ENCODE peak calls at places on chromosomes 13 and 19, in six cellular contexts. One of them, this sample, is unnamed.

GRCh38 chr13:109790951-109791605 is 4.7 kb upstream of the IRS2 start:
- DNase-seq in fibroblast of the aortic adventitia: no peak
- DNase-seq in NCI-H2171 treated with DMSO at 0.1 percent for 48 hours: peak
- DNase-seq in smooth muscle cell of the brain vasculature: no peak
- DNase-seq in KG1: peak
- DNase-seq in CD4-positive, CD25-positive, alpha-beta regulatory T cell: no peak
- DNase-seq in this sample: no peak

GRCh38 chr19:10260141-10260584 is 8.1 kb downstream of the MRPL4 start:
- DNase-seq in fibroblast of the aortic adventitia: no peak
- DNase-seq in NCI-H2171 treated with DMSO at 0.1 percent for 48 hours: no peak
- DNase-seq in smooth muscle cell of the brain vasculature: no peak
- DNase-seq in KG1: no peak
- DNase-seq in CD4-positive, CD25-positive, alpha-beta regulatory T cell: peak
- DNase-seq in this sample: no peak

GRCh38 chr19:58367698-58368454 is 5.3 kb upstream of the ZNF497 start:
- DNase-seq in fibroblast of the aortic adventitia: no peak
- DNase-seq in NCI-H2171 treated with DMSO at 0.1 percent for 48 hours: no peak
- DNase-seq in smooth muscle cell of the brain vasculature: no peak
- DNase-seq in KG1: no peak
- DNase-seq in CD4-positive, CD25-positive, alpha-beta regulatory T cell: no peak
- DNase-seq in this sample: no peak

GRCh38 chr19:2491130-2491801 is 15.3 kb downstream of the GADD45B start:
- DNase-seq in fibroblast of the aortic adventitia: peak
- DNase-seq in NCI-H2171 treated with DMSO at 0.1 percent for 48 hours: peak
- DNase-seq in smooth muscle cell of the brain vasculature: no peak
- DNase-seq in KG1: peak
- DNase-seq in CD4-positive, CD25-positive, alpha-beta regulatory T cell: no peak
- DNase-seq in this sample: peak

GRCh38 chr19:51002542-51003311 is 1.3 kb upstream of the KLK8 start:
- DNase-seq in fibroblast of the aortic adventitia: no peak
- DNase-seq in NCI-H2171 treated with DMSO at 0.1 percent for 48 hours: no peak
- DNase-seq in smooth muscle cell of the brain vasculature: no peak
- DNase-seq in KG1: no peak
- DNase-seq in CD4-positive, CD25-positive, alpha-beta regulatory T cell: no peak
- DNase-seq in this sample: no peak

GRCh38 chr13:108225440-108225839 is 7.2 kb downstream of the ABHD13 start:
- DNase-seq in fibroblast of the aortic adventitia: no peak
- DNase-seq in NCI-H2171 treated with DMSO at 0.1 percent for 48 hours: no peak
- DNase-seq in smooth muscle cell of the brain vasculature: no peak
- DNase-seq in KG1: no peak
- DNase-seq in CD4-positive, CD25-positive, alpha-beta regulatory T cell: no peak
- DNase-seq in this sample: no peak

GRCh38 chr13:28718186-28718537 is 608 bp downstream of the SLC46A3 start:
- DNase-seq in fibroblast of the aortic adventitia: peak
- DNase-seq in NCI-H2171 treated with DMSO at 0.1 percent for 48 hours: no peak
- DNase-seq in smooth muscle cell of the brain vasculature: no peak
- DNase-seq in KG1: no peak
- DNase-seq in CD4-positive, CD25-positive, alpha-beta regulatory T cell: no peak
- DNase-seq in this sample: no peak

GRCh38 chr13:111176421-111176820 is 61.3 kb downstream of the ARHGEF7 start:
- DNase-seq in fibroblast of the aortic adventitia: no peak
- DNase-seq in NCI-H2171 treated with DMSO at 0.1 percent for 48 hours: no peak
- DNase-seq in smooth muscle cell of the brain vasculature: no peak
- DNase-seq in KG1: no peak
- DNase-seq in CD4-positive, CD25-positive, alpha-beta regulatory T cell: no peak
- DNase-seq in this sample: no peak

GRCh38 chr19:34963531-34964406 is at the start of gene ZNF792:
- DNase-seq in fibroblast of the aortic adventitia: peak
- DNase-seq in NCI-H2171 treated with DMSO at 0.1 percent for 48 hours: peak
- DNase-seq in smooth muscle cell of the brain vasculature: no peak
- DNase-seq in KG1: peak
- DNase-seq in CD4-positive, CD25-positive, alpha-beta regulatory T cell: peak
- DNase-seq in this sample: no peak

GRCh38 chr13:95714142-95714832 is 37.3 kb downstream of the DNAJC3 start:
- DNase-seq in fibroblast of the aortic adventitia: peak
- DNase-seq in NCI-H2171 treated with DMSO at 0.1 percent for 48 hours: no peak
- DNase-seq in smooth muscle cell of the brain vasculature: no peak
- DNase-seq in KG1: no peak
- DNase-seq in CD4-positive, CD25-positive, alpha-beta regulatory T cell: no peak
- DNase-seq in this sample: no peak

This sample was measured in LNCaP clone FGC.